ENCODE peak calls at places on chromosomes 3 and 15, in seven cellular contexts. Y, W, N, E, L, R and O are unnamed samples.

GRCh38 chr3:19947549-19948071 is 713 bp downstream of the RAB5A start:
- DNase-seq in Y (peak; percentile 20), W (peak; percentile 42), N (no peak), E (peak; percentile 33), L (peak; percentile 14), R (peak; percentile 56), O (no peak)

GRCh38 chr15:83436513-83437158 is 10.5 kb upstream of the SH3GL3 start:
- DNase-seq in Y (peak; percentile 31), W (peak; percentile 71), N (no peak), E (peak; percentile 62), L (no peak), R (no peak), O (peak; percentile 68)

GRCh38 chr3:66603161-66603611 is 102.4 kb upstream of the LRIG1 start:
- DNase-seq in Y (no peak), W (no peak), N (no peak), E (no peak), L (no peak), R (no peak), O (no peak)

GRCh38 chr3:12796171-12797123 is at the start of gene CAND2:
- DNase-seq in Y (peak; percentile 10), W (peak; percentile 69), N (no peak), E (no peak), L (peak; percentile 11), R (no peak), O (peak; percentile 45)

GRCh38 chr15:84915011-84915958 is 30.8 kb downstream of the SLC28A1 start:
- DNase-seq in Y (peak; percentile 66), W (no peak), N (peak; percentile 73), E (peak; percentile 47), L (no peak), R (peak; percentile 57), O (peak; percentile 2)

GRCh38 chr15:75201609-75202250 is at the start of gene C15orf39:
- DNase-seq in Y (peak; percentile 43), W (peak; percentile 71), N (peak; percentile 72), E (peak; percentile 56), L (peak; percentile 61), R (peak; percentile 65), O (peak; percentile 76)

GRCh38 chr3:100040446-100040845 is 73.9 kb downstream of the FILIP1L start:
- DNase-seq in Y (no peak), W (no peak), N (no peak), E (peak; percentile 4), L (no peak), R (peak; percentile 32), O (no peak)

GRCh38 chr15:89136818-89137772 is 48.8 kb downstream of the ABHD2 start:
- DNase-seq in Y (no peak), W (no peak), N (no peak), E (no peak), L (no peak), R (no peak), O (no peak)

GRCh38 chr15:90101130-90101968 is 919 bp downstream of the IDH2 start:
- DNase-seq in Y (no peak), W (peak; percentile 87), N (no peak), E (peak; percentile 49), L (no peak), R (peak; percentile 38), O (peak; percentile 89)

GRCh38 chr3:157290761-157291160 is 130.8 kb upstream of the CCNL1 start:
- DNase-seq in Y (peak; percentile 66), W (no peak), N (no peak), E (no peak), L (no peak), R (no peak), O (no peak)

GRCh38 chr3:13348671-13349396 is 71.3 kb downstream of the NUP210 start:
- DNase-seq in Y (no peak), W (peak; percentile 43), N (no peak), E (no peak), L (no peak), R (no peak), O (no peak)

GRCh38 chr3:172626241-172626640 is 84.6 kb downstream of the NCEH1 start:
- DNase-seq in Y (no peak), W (no peak), N (no peak), E (peak; percentile 46), L (no peak), R (no peak), O (no peak)

GRCh38 chr3:186239321-186239720 is 122.7 kb downstream of the DGKG start:
- DNase-seq in Y (no peak), W (peak; percentile 58), N (no peak), E (no peak), L (no peak), R (no peak), O (peak; percentile 19)

GRCh38 chr15:34986326-34987181 is 1.5 kb downstream of the ZNF770 start:
- DNase-seq in Y (no peak), W (no peak), N (no peak), E (no peak), L (no peak), R (no peak), O (no peak)

GRCh38 chr3:10334042-10334441 is 13.1 kb upstream of the SEC13 start:
- DNase-seq in Y (no peak), W (no peak), N (no peak), E (no peak), L (no peak), R (no peak), O (peak; percentile 36)

GRCh38 chr3:50245251-50245745 is 9.3 kb downstream of the GNAI2 start:
- DNase-seq in Y (no peak), W (no peak), N (no peak), E (no peak), L (no peak), R (no peak), O (no peak)

GRCh38 chr3:71659758-71660666 is 65.2 kb downstream of the EIF4E3 start:
- DNase-seq in Y (no peak), W (no peak), N (no peak), E (no peak), L (no peak), R (no peak), O (no peak)

GRCh38 chr15:95277266-95277665 is 1045.9 kb downstream of the MCTP2 start:
- DNase-seq in Y (peak; percentile 89), W (no peak), N (no peak), E (no peak), L (no peak), R (no peak), O (no peak)

GRCh38 chr3:126087552-126088175 is 3.7 kb upstream of the SLC41A3 start:
- DNase-seq in Y (no peak), W (no peak), N (no peak), E (no peak), L (no peak), R (no peak), O (no peak)

GRCh38 chr3:41679412-41679811 is 282.5 kb downstream of the ULK4 start:
- DNase-seq in Y (no peak), W (no peak), N (no peak), E (no peak), L (no peak), R (no peak), O (no peak)